ENCODE peak calls at places on chromosomes 13 and 19, in ten cellular contexts. N, F, B, T, M, D, P, Y, L and C are unnamed samples.

GRCh38 chr19:53612762-53613526 is 18.9 kb upstream of the DPRX start:
- DNase-seq in D (no peak), M (no peak), Y (no peak), L (no peak), F (no peak), N (no peak), T (no peak), B (no peak), P (no peak), C (no peak)

GRCh38 chr13:35518337-35518736 is 41.8 kb upstream of the MAB21L1 start:
- DNase-seq in Y (no peak), T (no peak), L (no peak), N (no peak), B (no peak), F (no peak), M (no peak), D (peak; percentile 44), P (no peak), C (no peak)

GRCh38 chr13:44627441-44627840 is 51.3 kb upstream of the TSC22D1 start:
- DNase-seq in B (no peak), N (no peak), Y (no peak), M (no peak), L (no peak), D (no peak), F (no peak), P (no peak), T (no peak), C (peak; percentile 49)

GRCh38 chr13:98571955-98572662 is 4.8 kb downstream of the STK24 start:
- DNase-seq in P (no peak), L (no peak), T (no peak), D (peak; percentile 57), N (no peak), F (no peak), M (no peak), Y (no peak), B (no peak), C (no peak)

GRCh38 chr19:35216833-35217707 is 11.5 kb downstream of the FAM187B start:
- DNase-seq in B (no peak), L (no peak), N (no peak), M (peak; percentile 83), T (no peak), F (no peak), Y (no peak), D (no peak), P (peak; percentile 52), C (no peak)

GRCh38 chr13:34671136-34671535 is 270.9 kb upstream of the NBEA start:
- DNase-seq in D (no peak), Y (no peak), M (peak; percentile 15), F (no peak), P (peak; percentile 40), T (no peak), L (no peak), B (no peak), N (no peak), C (peak; percentile 48)

GRCh38 chr19:3801412-3802096 is 15.4 kb upstream of the MATK start:
- DNase-seq in P (no peak), F (peak; percentile 48), L (peak; percentile 4), M (no peak), D (no peak), N (no peak), B (peak; percentile 40), Y (no peak), T (peak; percentile 43), C (no peak)

GRCh38 chr19:45607071-45608029 is 5.3 kb upstream of the GPR4 start:
- DNase-seq in M (peak; percentile 75), F (peak; percentile 88), Y (peak; percentile 80), D (no peak), B (peak; percentile 71), T (peak; percentile 81), P (peak; percentile 64), N (no peak), L (peak; percentile 59), C (peak; percentile 74)

GRCh38 chr13:113864303-113864890 is 521 bp upstream of the GAS6 start:
- DNase-seq in Y (no peak), M (no peak), T (no peak), L (no peak), D (no peak), F (no peak), N (no peak), P (no peak), B (no peak), C (no peak)

GRCh38 chr13:113862766-113863510 is 938 bp downstream of the GAS6 start:
- DNase-seq in Y (peak; percentile 25), D (no peak), F (no peak), M (no peak), P (no peak), T (no peak), L (no peak), N (no peak), B (no peak), C (peak; percentile 38)

GRCh38 chr13:113862191-113862765 is 1.6 kb downstream of the GAS6 start:
- DNase-seq in L (no peak), M (no peak), N (no peak), T (no peak), F (no peak), B (no peak), Y (no peak), D (no peak), P (no peak), C (no peak)

GRCh38 chr13:113861433-113862030 is 2.3 kb downstream of the GAS6 start:
- DNase-seq in M (no peak), F (peak; percentile 35), D (no peak), N (no peak), L (no peak), Y (no peak), B (no peak), T (no peak), P (no peak), C (no peak)

DNA sequence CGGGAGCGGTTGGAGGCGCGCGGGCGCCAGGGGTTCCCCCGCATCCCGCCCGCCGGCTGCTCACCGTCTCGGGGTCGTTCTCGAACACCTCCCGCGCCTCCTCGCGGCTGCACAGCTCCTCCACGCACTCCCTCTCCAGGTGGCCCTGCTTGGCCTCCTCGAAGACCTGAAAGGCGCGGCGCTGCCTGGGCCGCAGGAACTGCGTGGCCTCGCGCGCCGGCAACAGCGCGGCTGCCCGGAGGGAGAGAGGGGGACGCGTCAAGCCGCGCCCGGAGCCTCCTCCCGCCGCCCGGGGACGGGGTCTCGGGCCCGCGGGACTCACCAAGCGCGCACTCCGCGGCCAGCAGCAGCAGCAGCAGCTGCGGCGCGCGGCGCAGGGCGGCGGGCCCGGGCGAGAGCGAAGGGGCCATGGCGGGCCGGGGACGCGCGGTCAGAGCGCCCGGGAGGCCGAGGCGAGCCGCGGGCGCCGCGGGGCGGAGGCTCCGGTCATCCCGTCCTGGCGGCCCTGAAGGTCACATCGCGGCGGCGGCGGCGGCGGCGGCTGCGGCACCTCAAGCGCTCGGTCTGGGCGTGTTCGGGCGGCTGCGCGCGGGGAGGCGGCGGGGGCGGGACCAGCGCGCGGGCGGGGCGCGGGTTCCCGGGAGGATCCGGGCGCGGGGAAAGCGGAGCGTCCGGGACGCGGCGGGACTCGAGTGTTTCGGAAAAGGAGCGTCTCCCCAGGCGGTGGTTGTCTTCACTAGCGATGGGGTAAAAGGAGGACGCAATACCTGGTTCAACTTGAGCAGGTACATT is at the start of gene GAS6:
- DNase-seq in D (no peak), M (no peak), L (no peak), P (no peak), B (peak; percentile 51), Y (peak; percentile 35), N (no peak), F (peak; percentile 80), T (peak; percentile 83), C (peak; percentile 72)
- H3K4me3 ChIP-seq in D (peak within 1 kb of the TSS; percentile 60), M (peak within 1 kb of the TSS; percentile 56), L (peak within 1 kb of the TSS; percentile 66), P (peak within 1 kb of the TSS; percentile 92), B (peak within 1 kb of the TSS; percentile 85), Y (peak within 1 kb of the TSS; percentile 62), N (peak within 1 kb of the TSS; percentile 62), F (peak within 1 kb of the TSS; percentile 57), T (peak within 1 kb of the TSS; percentile 95), C (peak within 1 kb of the TSS; percentile 85)

GRCh38 chr19:56117376-56117884 is 3.7 kb downstream of the ZNF787 start:
- DNase-seq in N (no peak), Y (no peak), F (no peak), M (no peak), T (no peak), D (no peak), L (no peak), B (no peak), P (no peak), C (no peak)

GRCh38 chr19:56117889-56118288 is 3.2 kb downstream of the ZNF787 start:
- DNase-seq in D (no peak), N (no peak), T (no peak), P (no peak), L (no peak), M (no peak), Y (no peak), B (no peak), F (peak; percentile 71), C (no peak)

GRCh38 chr19:56120002-56120370 is 1.1 kb downstream of the ZNF787 start:
- DNase-seq in P (no peak), T (no peak), N (no peak), D (no peak), B (no peak), M (no peak), Y (no peak), F (no peak), L (no peak), C (no peak)

GRCh38 chr19:56119585-56119978 is 1.5 kb downstream of the ZNF787 start:
- DNase-seq in Y (no peak), F (peak; percentile 85), D (no peak), P (no peak), L (peak; percentile 70), T (no peak), B (no peak), M (no peak), N (no peak), C (peak; percentile 52)

GRCh38 chr19:56118666-56119584 is 2.2 kb downstream of the ZNF787 start:
- DNase-seq in B (no peak), D (no peak), T (no peak), Y (no peak), M (no peak), P (no peak), L (no peak), F (peak; percentile 66), N (no peak), C (no peak)
- H3K4me3 ChIP-seq in B (no peak overlapping the region), D (peak overlapping the region; percentile 58), T (peak overlapping the region; percentile 83), Y (peak overlapping the region; percentile 74), M (no peak overlapping the region), P (peak overlapping the region; percentile 94), L (no peak overlapping the region), F (no peak overlapping the region), N (no peak overlapping the region), C (peak overlapping the region; percentile 100)

DNA sequence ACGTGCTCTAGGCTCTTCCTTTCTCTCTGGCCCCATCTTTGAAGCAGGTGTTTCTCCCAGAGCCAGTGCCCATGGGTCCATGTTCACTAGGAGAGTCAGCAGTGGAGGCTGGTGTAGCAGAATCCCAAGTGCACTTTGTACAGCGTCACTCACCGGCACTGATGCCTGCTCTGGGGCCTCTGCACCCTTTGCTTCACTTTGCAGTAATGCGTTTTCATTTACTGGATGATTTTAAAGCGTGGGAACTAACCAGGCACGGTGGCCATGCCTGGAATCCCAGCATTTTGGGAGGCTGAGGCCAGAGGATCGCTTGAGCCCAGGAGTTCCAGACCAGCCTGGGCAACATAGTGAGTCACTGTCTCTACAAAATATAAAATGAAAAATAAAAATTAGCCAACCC is 30.7 kb downstream of the SLC25A42 start:
- DNase-seq in P (no peak), M (no peak), T (no peak), Y (no peak), L (no peak), B (no peak), D (no peak), N (no peak), F (no peak), C (no peak)
- H3K4me3 ChIP-seq in P (no peak overlapping the region), M (no peak overlapping the region), T (no peak overlapping the region), Y (no peak overlapping the region), L (no peak overlapping the region), B (no peak overlapping the region), D (no peak overlapping the region), N (no peak overlapping the region), F (no peak overlapping the region), C (no peak overlapping the region)

GRCh38 chr19:41541990-41542584 is 33.9 kb upstream of the CEACAM21 start:
- DNase-seq in B (peak; percentile 63), P (peak; percentile 51), Y (peak; percentile 49), N (no peak), L (peak; percentile 24), F (no peak), D (no peak), T (peak; percentile 53), M (peak; percentile 67), C (peak; percentile 23)

GRCh38 chr19:41537789-41538188 is 38.2 kb upstream of the CEACAM21 start:
- DNase-seq in P (no peak), Y (peak; percentile 60), F (no peak), B (no peak), N (no peak), L (peak; percentile 36), M (no peak), D (no peak), T (no peak), C (no peak)

GRCh38 chr19:41542622-41543021 is 33.3 kb upstream of the CEACAM21 start:
- DNase-seq in D (no peak), Y (no peak), M (no peak), B (no peak), L (no peak), N (no peak), P (no peak), T (no peak), F (no peak), C (no peak)

GRCh38 chr19:41543582-41543981 is 32.4 kb upstream of the CEACAM21 start:
- DNase-seq in T (no peak), B (no peak), F (no peak), L (no peak), M (no peak), N (no peak), D (no peak), P (no peak), Y (no peak), C (no peak)

DNA sequence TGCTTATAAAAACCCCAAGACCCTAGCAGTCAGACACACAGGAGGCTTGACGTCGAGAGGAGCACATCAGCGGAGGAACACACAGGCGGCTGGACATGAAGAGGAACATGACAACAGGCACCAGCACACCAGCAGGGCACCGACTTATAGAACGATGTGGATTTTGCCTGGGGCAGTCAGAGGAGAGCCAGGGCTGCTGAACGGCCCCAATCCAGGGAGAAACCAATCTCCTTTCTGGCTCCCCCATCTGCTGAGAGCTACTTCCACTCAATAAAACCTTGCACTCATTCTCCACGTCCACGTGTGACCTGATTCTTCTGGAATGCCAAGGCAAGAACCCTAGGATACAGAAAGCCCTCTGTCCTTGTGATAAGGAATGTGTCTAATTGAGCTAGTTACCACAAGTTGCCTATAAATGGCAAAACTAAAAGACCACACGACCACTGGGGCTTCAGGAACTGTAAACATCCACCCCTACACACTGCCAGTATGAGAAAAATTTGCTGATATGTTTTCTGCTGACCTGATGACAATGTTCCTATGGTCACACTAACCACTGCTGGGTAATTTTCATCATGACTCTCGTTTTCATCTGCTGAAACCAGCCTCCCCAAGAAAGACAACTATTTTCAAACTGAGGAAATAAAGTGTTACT is 35.8 kb upstream of the CEACAM21 start:
- DNase-seq in N (no peak), B (no peak), T (no peak), Y (no peak), F (no peak), M (no peak), L (no peak), P (no peak), D (no peak), C (no peak)
- H3K4me3 ChIP-seq in N (no peak overlapping the region), B (no peak overlapping the region), T (no peak overlapping the region), Y (no peak overlapping the region), F (no peak overlapping the region), M (no peak overlapping the region), L (no peak overlapping the region), P (no peak overlapping the region), D (no peak overlapping the region), C (no peak overlapping the region)